ENCODE peak calls at places on chromosomes 16 and 17, in four cellular contexts. One of them, this sample, is unnamed.

GRCh38 chr17:65855245-65855644 is 293.8 kb upstream of the AXIN2 start:
- DNase-seq in fibroblast of mammary gland: peak; percentile 14
- DNase-seq in tibial nerve: no peak
- DNase-seq in OCI-LY7: no peak
- DNase-seq in this sample: peak; percentile 92

GRCh38 chr17:13323990-13324389 is 277.7 kb downstream of the HS3ST3A1 start:
- DNase-seq in fibroblast of mammary gland: peak; percentile 32
- DNase-seq in tibial nerve: no peak
- DNase-seq in OCI-LY7: no peak
- DNase-seq in this sample: no peak

GRCh38 chr16:53921042-53921441 is 217.1 kb downstream of the FTO start:
- DNase-seq in fibroblast of mammary gland: no peak
- DNase-seq in tibial nerve: no peak
- DNase-seq in OCI-LY7: no peak
- DNase-seq in this sample: no peak

GRCh38 chr17:21300601-21301571 is 16.4 kb downstream of the MAP2K3 start:
- DNase-seq in fibroblast of mammary gland: no peak
- DNase-seq in tibial nerve: no peak
- DNase-seq in OCI-LY7: no peak
- DNase-seq in this sample: no peak

GRCh38 chr16:10729649-10730048 is 14.0 kb upstream of the NUBP1 start:
- DNase-seq in fibroblast of mammary gland: peak; percentile 75
- DNase-seq in tibial nerve: no peak
- DNase-seq in OCI-LY7: no peak
- DNase-seq in this sample: peak; percentile 92

GRCh38 chr17:69047368-69048263 is 13.1 kb downstream of the ABCA9 start:
- DNase-seq in fibroblast of mammary gland: peak; percentile 85
- DNase-seq in tibial nerve: peak; percentile 61
- DNase-seq in OCI-LY7: no peak
- DNase-seq in this sample: peak; percentile 43

GRCh38 chr17:19672009-19672837 is 23.7 kb downstream of the ALDH3A2 start:
- DNase-seq in fibroblast of mammary gland: peak; percentile 39
- DNase-seq in tibial nerve: peak; percentile 51
- DNase-seq in OCI-LY7: no peak
- DNase-seq in this sample: no peak

GRCh38 chr17:74569392-74570003 is 2.2 kb upstream of the CD300H start:
- DNase-seq in fibroblast of mammary gland: peak; percentile 100
- DNase-seq in tibial nerve: peak; percentile 23
- DNase-seq in OCI-LY7: no peak
- DNase-seq in this sample: peak; percentile 100

GRCh38 chr17:49363251-49363650 is 1.2 kb upstream of the ZNF652 start:
- DNase-seq in fibroblast of mammary gland: no peak
- DNase-seq in tibial nerve: no peak
- DNase-seq in OCI-LY7: no peak
- DNase-seq in this sample: no peak

GRCh38 chr17:43309505-43310329 is 75.9 kb upstream of the RNU2-1 start:
- DNase-seq in fibroblast of mammary gland: no peak
- DNase-seq in tibial nerve: peak; percentile 3
- DNase-seq in OCI-LY7: peak; percentile 26
- DNase-seq in this sample: no peak

GRCh38 chr16:80792031-80792430 is 12.4 kb downstream of the CDYL2 start:
- DNase-seq in fibroblast of mammary gland: no peak
- DNase-seq in tibial nerve: no peak
- DNase-seq in OCI-LY7: no peak
- DNase-seq in this sample: no peak

GRCh38 chr17:3046753-3047152 is 16.7 kb downstream of the OR1D5 start:
- DNase-seq in fibroblast of mammary gland: no peak
- DNase-seq in tibial nerve: no peak
- DNase-seq in OCI-LY7: no peak
- DNase-seq in this sample: no peak

GRCh38 chr17:66481259-66481658 is 178.8 kb downstream of the PRKCA start:
- DNase-seq in fibroblast of mammary gland: no peak
- DNase-seq in tibial nerve: no peak
- DNase-seq in OCI-LY7: no peak
- DNase-seq in this sample: no peak

GRCh38 chr17:79919164-79919585 is 79.9 kb upstream of the CBX4 start:
- DNase-seq in fibroblast of mammary gland: no peak
- DNase-seq in tibial nerve: peak; percentile 43
- DNase-seq in OCI-LY7: no peak
- DNase-seq in this sample: peak; percentile 98

GRCh38 chr16:70018254-70018653 is 67.1 kb downstream of the CLEC18A start:
- DNase-seq in fibroblast of mammary gland: peak; percentile 30
- DNase-seq in tibial nerve: no peak
- DNase-seq in OCI-LY7: peak; percentile 72
- DNase-seq in this sample: peak; percentile 6
- TF ChIP-seq CTCF in fibroblast of mammary gland: peak; percentile 25
- TF ChIP-seq CTCF in tibial nerve: no peak
- TF ChIP-seq CTCF in OCI-LY7: peak; percentile 69
- TF ChIP-seq CTCF in this sample: no peak

DNA sequence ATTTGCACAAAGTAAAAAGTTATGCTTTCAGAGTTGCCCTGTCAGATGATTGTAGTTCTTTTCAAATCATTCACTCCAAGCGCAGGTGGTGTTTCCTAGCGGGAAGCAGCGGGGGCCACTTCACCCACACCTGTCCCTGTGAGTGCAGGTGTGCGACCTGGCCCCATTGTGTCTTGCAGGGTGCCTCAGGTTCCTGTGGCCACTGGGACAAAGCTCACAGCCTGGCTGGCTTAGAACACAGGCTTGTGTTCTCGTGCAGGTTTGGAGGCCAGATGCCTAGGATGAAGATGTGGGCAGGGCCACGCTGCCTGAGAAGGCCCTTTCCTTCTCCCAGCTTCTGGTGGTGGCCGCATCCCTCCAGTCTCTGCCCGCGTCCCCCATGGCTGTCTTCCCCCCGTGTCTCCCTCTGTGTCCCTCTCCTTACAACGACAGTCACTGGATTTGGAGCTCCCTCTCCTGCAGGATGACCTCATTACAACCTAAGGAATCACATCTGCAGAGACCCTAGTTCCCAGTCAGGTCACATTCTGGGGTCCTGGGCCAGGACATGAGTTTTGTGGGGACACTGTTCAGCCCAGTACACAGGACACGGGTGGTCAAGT is 90.5 kb downstream of the NPIPB11 start:
- DNase-seq in fibroblast of mammary gland: no peak
- DNase-seq in tibial nerve: no peak
- DNase-seq in OCI-LY7: peak; percentile 22
- DNase-seq in this sample: no peak
- TF ChIP-seq CTCF in fibroblast of mammary gland: no peak
- TF ChIP-seq CTCF in tibial nerve: no peak
- TF ChIP-seq CTCF in OCI-LY7: peak; percentile 36
- TF ChIP-seq CTCF in this sample: peak; percentile 21

GRCh38 chr17:81713004-81713555 is 996 bp downstream of the SLC25A10 start:
- DNase-seq in fibroblast of mammary gland: no peak
- DNase-seq in tibial nerve: no peak
- DNase-seq in OCI-LY7: no peak
- DNase-seq in this sample: no peak
- TF ChIP-seq CTCF in fibroblast of mammary gland: no peak
- TF ChIP-seq CTCF in tibial nerve: no peak
- TF ChIP-seq CTCF in OCI-LY7: no peak
- TF ChIP-seq CTCF in this sample: no peak

GRCh38 chr16:89246383-89246902 is 28.9 kb downstream of the ZNF778 start:
- DNase-seq in fibroblast of mammary gland: no peak
- DNase-seq in tibial nerve: no peak
- DNase-seq in OCI-LY7: no peak
- DNase-seq in this sample: no peak
- TF ChIP-seq CTCF in fibroblast of mammary gland: no peak
- TF ChIP-seq CTCF in tibial nerve: no peak
- TF ChIP-seq CTCF in OCI-LY7: no peak
- TF ChIP-seq CTCF in this sample: no peak

GRCh38 chr16:67396775-67397450 is 3.6 kb upstream of the TPPP3 start:
- DNase-seq in fibroblast of mammary gland: no peak
- DNase-seq in tibial nerve: no peak
- DNase-seq in OCI-LY7: no peak
- DNase-seq in this sample: no peak

GRCh38 chr16:67396159-67396774 is 3.0 kb upstream of the TPPP3 start:
- DNase-seq in fibroblast of mammary gland: peak; percentile 69
- DNase-seq in tibial nerve: peak; percentile 58
- DNase-seq in OCI-LY7: no peak
- DNase-seq in this sample: peak; percentile 76

GRCh38 chr16:67397812-67398545 is 4.7 kb upstream of the TPPP3 start:
- DNase-seq in fibroblast of mammary gland: no peak
- DNase-seq in tibial nerve: no peak
- DNase-seq in OCI-LY7: peak; percentile 43
- DNase-seq in this sample: no peak

GRCh38 chr16:67398546-67399217 is 5.4 kb upstream of the TPPP3 start:
- DNase-seq in fibroblast of mammary gland: no peak
- DNase-seq in tibial nerve: no peak
- DNase-seq in OCI-LY7: no peak
- DNase-seq in this sample: no peak

DNA sequence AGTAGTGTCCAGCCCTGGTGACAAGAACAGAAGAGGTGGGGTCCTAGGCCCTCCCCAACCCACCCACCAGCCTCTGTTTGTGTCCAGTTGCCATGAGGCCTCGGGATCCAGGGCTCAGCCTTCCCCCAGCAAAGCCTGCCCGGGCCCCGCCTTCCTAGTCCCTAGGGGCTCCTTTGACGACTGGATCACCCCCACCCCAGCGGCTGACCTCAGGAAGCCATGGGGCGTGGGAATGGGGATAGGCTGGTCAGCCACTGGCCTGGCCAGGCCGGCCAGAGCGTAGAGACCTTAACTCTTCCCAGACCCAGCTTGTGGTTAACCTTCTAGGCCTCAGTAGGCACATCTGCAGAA is 4.1 kb upstream of the TPPP3 start:
- DNase-seq in fibroblast of mammary gland: peak; percentile 42
- DNase-seq in tibial nerve: no peak
- DNase-seq in OCI-LY7: no peak
- DNase-seq in this sample: no peak
- TF ChIP-seq CTCF in fibroblast of mammary gland: no peak
- TF ChIP-seq CTCF in tibial nerve: no peak
- TF ChIP-seq CTCF in OCI-LY7: no peak
- TF ChIP-seq CTCF in this sample: no peak

GRCh38 chr17:565506-565905 is 149.1 kb downstream of the VPS53 start:
- DNase-seq in fibroblast of mammary gland: no peak
- DNase-seq in tibial nerve: no peak
- DNase-seq in OCI-LY7: no peak
- DNase-seq in this sample: no peak
- TF ChIP-seq CTCF in fibroblast of mammary gland: peak; percentile 3
- TF ChIP-seq CTCF in tibial nerve: no peak
- TF ChIP-seq CTCF in OCI-LY7: no peak
- TF ChIP-seq CTCF in this sample: no peak

This sample was measured in MCF 10A.